ENCODE peak calls at places on chromosome 12, in ten cellular contexts. J, R, S, W, Q, O, F, X, I and A are unnamed samples. For H3K4me1, the result is how much of the 10 kb centered on the place peaks cover.

GRCh38 chr12:89960607-89961394 is 252.2 kb upstream of the ATP2B1 start:
- DNase-seq in R (no peak), O (no peak), W (no peak), F (no peak), I (no peak), J (no peak), Q (no peak), X (no peak), S (no peak), A (no peak)

GRCh38 chr12:128613821-128614220 is 209.9 kb downstream of the SLC15A4 start:
- DNase-seq in R (no peak), X (no peak), O (no peak), Q (no peak), J (no peak), S (peak), W (no peak), I (no peak), F (no peak), A (no peak)

GRCh38 chr12:5377997-5378596 is 53.8 kb upstream of the NTF3 start:
- DNase-seq in S (no peak), W (no peak), F (no peak), R (no peak), Q (no peak), O (no peak), I (no peak), J (no peak), X (no peak), A (no peak)

GRCh38 chr12:91361864-91362263 is 179.2 kb upstream of the DCN start:
- DNase-seq in Q (no peak), X (no peak), S (peak), J (no peak), R (peak), I (no peak), O (no peak), F (no peak), W (no peak), A (no peak)

GRCh38 chr12:69534389-69534822 is 50.9 kb upstream of the CCT2 start:
- DNase-seq in R (peak), X (no peak), O (peak), I (peak), F (peak), J (no peak), S (peak), Q (peak), W (peak), A (no peak)

GRCh38 chr12:12443482-12443881 is 86.6 kb downstream of the BORCS5 start:
- DNase-seq in S (no peak), Q (peak), I (peak), W (peak), R (no peak), J (no peak), X (no peak), O (no peak), F (peak), A (no peak)

GRCh38 chr12:107122452-107122958 is 29.2 kb upstream of the CRY1 start:
- DNase-seq in O (no peak), R (no peak), J (no peak), S (no peak), Q (no peak), F (no peak), I (no peak), X (no peak), W (no peak), A (no peak)

GRCh38 chr12:116454950-116455447 is 104.2 kb upstream of the MAP1LC3B2 start:
- DNase-seq in F (no peak), I (no peak), S (no peak), J (no peak), X (no peak), O (no peak), R (peak), Q (no peak), W (no peak), A (peak)

GRCh38 chr12:13186292-13186691 is 10.2 kb upstream of the EMP1 start:
- DNase-seq in W (no peak), Q (no peak), O (no peak), S (no peak), X (no peak), F (no peak), I (no peak), R (no peak), J (no peak), A (no peak)

GRCh38 chr12:27177716-27178115 is 66.4 kb upstream of the STK38L start:
- DNase-seq in J (no peak), Q (no peak), F (no peak), S (no peak), W (no peak), O (no peak), I (no peak), R (no peak), X (no peak), A (no peak)

GRCh38 chr12:25925064-25925463 is 33.4 kb upstream of the RASSF8 start:
- DNase-seq in J (no peak), X (no peak), I (no peak), Q (no peak), R (no peak), S (no peak), W (no peak), O (no peak), F (no peak), A (no peak)

GRCh38 chr12:126607157-126607556 is 1541.9 kb downstream of the AACS start:
- DNase-seq in F (no peak), J (no peak), Q (no peak), X (no peak), O (no peak), I (no peak), W (no peak), R (no peak), S (no peak), A (no peak)

GRCh38 chr12:33438890-33439586 is 581 bp downstream of the SYT10 start:
- DNase-seq in S (peak), R (no peak), X (no peak), I (no peak), J (no peak), O (no peak), F (no peak), Q (no peak), W (no peak), A (peak)

GRCh38 chr12:32025906-32026305 is 66.7 kb downstream of the RESF1 start:
- DNase-seq in Q (no peak), R (no peak), X (peak), W (no peak), F (no peak), O (no peak), J (peak), I (no peak), S (no peak), A (no peak)

GRCh38 chr12:89861086-89861485 is 152.4 kb upstream of the ATP2B1 start:
- DNase-seq in J (no peak), S (no peak), R (no peak), Q (no peak), I (no peak), F (no peak), O (no peak), X (no peak), W (no peak), A (no peak)

GRCh38 chr12:49565119-49565955 is 2.6 kb downstream of the MCRS1 start:
- DNase-seq in I (no peak), X (no peak), R (no peak), F (peak), O (no peak), S (no peak), J (no peak), Q (no peak), W (no peak), A (peak)

GRCh38 chr12:15322164-15323054 is at the start of gene PTPRO:
- DNase-seq in O (no peak), I (no peak), F (no peak), J (no peak), S (peak), W (no peak), Q (no peak), X (no peak), R (no peak), A (peak)

GRCh38 chr12:127903146-127903545 is 363.8 kb upstream of the TMEM132C start:
- DNase-seq in J (no peak), Q (no peak), S (no peak), I (no peak), O (no peak), X (no peak), W (no peak), R (no peak), F (no peak), A (no peak)

GRCh38 chr12:754871-755562 is 2.6 kb downstream of the WNK1 start:
- DNase-seq in F (no peak), X (no peak), Q (no peak), I (no peak), W (no peak), R (no peak), O (no peak), J (peak), S (peak), A (no peak)

GRCh38 chr12:25524381-25524780 is 28.7 kb downstream of the LMNTD1 start:
- DNase-seq in W (no peak), F (no peak), J (no peak), I (no peak), X (no peak), S (no peak), R (no peak), Q (no peak), O (no peak), A (no peak)

GRCh38 chr12:4664111-4664510 is 15.2 kb downstream of the NDUFA9 start:
- DNase-seq in Q (no peak), O (no peak), W (no peak), X (no peak), F (no peak), S (no peak), R (no peak), I (no peak), J (no peak), A (no peak)

GRCh38 chr12:54526800-54527630 is 22.4 kb upstream of the PDE1B start:
- DNase-seq in Q (no peak), J (no peak), F (peak), X (no peak), S (peak), W (no peak), R (peak), O (no peak), I (peak), A (no peak)

GRCh38 chr12:122793685-122794106 is 19.3 kb downstream of the CCDC62 start:
- DNase-seq in R (peak), O (no peak), S (peak), I (no peak), Q (no peak), F (no peak), J (no peak), W (peak), X (no peak), A (no peak)

GRCh38 chr12:21851151-21851550 is 76.6 kb upstream of the KCNJ8 start:
- DNase-seq in S (no peak), R (no peak), X (no peak), J (no peak), W (no peak), F (no peak), I (no peak), O (no peak), Q (no peak), A (no peak)

GRCh38 chr12:91332305-91332704 is 149.7 kb upstream of the DCN start:
- DNase-seq in W (no peak), S (no peak), R (no peak), O (no peak), Q (no peak), X (no peak), I (no peak), J (no peak), F (no peak), A (no peak)

GRCh38 chr12:124512667-124513296 is 54.6 kb downstream of the NCOR2 start:
- DNase-seq in F (peak), W (peak), J (no peak), X (no peak), I (peak), Q (peak), O (peak), S (peak), R (peak), A (peak)

GRCh38 chr12:64810831-64811230 is 13.6 kb upstream of the TBC1D30 start:
- DNase-seq in X (no peak), W (no peak), F (no peak), S (no peak), Q (no peak), J (no peak), I (no peak), O (no peak), R (no peak), A (no peak)

GRCh38 chr12:54217774-54218221 is 29.0 kb upstream of the SMUG1 start:
- DNase-seq in R (no peak), F (no peak), I (peak), S (peak), X (no peak), J (no peak), W (no peak), Q (no peak), O (no peak), A (peak)

DNA sequence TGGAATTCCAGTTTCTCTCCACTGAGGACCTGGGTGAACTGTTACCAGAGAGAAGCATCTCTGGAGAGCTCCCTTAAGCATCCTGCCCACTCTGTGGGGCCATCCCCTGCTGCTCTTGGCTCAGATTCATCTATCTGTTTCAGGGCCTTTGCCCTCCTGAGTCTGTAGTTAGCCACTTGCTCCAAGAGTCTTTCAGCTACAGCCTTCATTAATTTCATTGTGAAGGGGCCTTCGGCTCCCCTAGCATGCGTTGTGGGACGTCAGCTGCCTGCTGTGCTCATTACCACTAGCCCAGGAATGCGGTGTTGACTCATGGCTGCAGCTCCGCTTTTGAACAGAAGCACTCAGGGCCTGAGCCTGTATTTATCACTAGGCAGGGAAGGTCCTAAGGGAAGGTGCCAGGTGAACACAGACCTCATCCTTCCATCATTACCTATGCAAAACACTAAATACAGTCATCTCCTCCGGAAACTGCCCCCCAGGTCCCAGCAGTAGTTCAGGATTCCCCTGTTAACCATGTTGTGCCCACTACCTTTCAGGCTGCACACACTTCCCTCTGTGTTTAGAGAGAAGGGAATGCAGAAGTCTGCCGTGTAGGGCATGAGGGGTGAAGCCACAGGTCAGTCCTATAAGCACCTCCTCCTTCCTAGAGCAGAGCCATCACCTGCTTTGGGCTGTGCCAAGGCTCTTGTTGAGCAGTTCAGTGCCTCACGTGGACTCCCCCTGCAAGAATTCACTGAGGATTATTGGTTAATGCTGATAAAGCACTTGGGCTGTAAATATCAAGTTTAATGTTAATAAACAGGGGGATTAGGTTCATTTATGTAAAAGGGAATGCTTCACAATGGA is 191.4 kb downstream of the CACNA1C start:
- DNase-seq in W (peak), S (peak), R (peak), J (no peak), X (no peak), Q (peak), I (no peak), F (no peak), O (no peak), A (no peak)
- H3K4me1 ChIP-seq in W (under half), S (under half), R (under half), J (under half), X (under half), Q (under half), I (under half), F (half or more), O (under half), A (under half)

GRCh38 chr12:51820721-51821422 is 27.6 kb downstream of the FIGNL2 start:
- DNase-seq in I (no peak), W (no peak), O (no peak), J (peak), F (peak), Q (peak), S (peak), R (no peak), X (peak), A (peak)
- H3K4me3 ChIP-seq in I (peak), W (peak), O (peak), J (peak), F (peak), Q (no peak), S (peak), R (peak), X (peak), A (no peak)

GRCh38 chr12:44464180-44464579 is 411.9 kb downstream of the NELL2 start:
- DNase-seq in J (no peak), O (no peak), F (no peak), I (no peak), X (no peak), R (no peak), Q (no peak), S (peak), W (no peak), A (no peak)
- H3K4me1 ChIP-seq in J (under half), O (under half), F (under half), I (under half), X (under half), R (under half), Q (under half), S (under half), W (under half), A (under half)

DNA sequence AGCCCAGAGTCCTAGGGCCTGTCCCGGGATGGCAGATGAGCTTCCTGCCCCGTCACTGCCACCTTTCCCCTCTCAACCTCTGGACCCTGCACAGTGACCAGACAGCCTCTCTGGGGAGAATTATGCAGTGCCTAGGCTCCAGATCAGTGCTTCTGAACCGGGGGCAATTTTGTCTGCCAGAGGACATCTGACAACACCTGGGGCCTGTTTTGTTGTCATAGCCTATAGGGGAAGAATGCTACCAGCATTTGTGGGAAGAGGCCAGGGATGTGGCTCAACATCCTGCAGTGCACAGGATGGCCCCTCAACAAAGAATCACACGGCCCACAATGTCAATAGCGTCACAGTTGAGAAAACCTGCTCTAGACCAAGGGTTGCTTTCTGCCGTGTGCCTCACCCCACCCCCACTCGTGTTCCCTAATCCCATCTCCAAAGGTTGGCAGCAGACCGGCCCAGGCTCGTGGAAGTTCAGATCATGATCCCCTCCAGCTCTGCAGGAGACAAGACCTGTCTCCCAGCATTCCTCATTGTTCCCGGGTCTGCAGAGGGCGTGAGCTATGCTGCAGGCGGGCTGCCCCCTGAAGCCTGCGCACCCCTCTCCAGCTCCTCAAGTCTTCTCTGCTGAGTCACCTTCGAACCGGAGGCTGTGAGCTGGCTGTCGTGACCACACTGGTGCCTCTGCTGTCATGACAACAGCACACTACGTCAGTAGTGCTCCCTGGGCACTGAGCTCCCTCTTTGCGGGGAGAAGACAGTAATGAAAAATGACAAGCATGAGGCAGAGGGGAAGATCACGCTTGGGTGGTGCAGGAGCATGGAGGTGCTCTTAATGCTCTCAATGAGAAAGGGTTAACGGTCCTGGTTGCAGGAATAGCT is 2.0 kb upstream of the GAPDH start:
- DNase-seq in Q (peak), J (peak), R (peak), O (peak), F (no peak), S (peak), W (no peak), X (peak), I (peak), A (peak)
- H3K4me3 ChIP-seq in Q (no peak), J (peak), R (peak), O (peak), F (peak), S (peak), W (peak), X (no peak), I (no peak), A (peak)

DNA sequence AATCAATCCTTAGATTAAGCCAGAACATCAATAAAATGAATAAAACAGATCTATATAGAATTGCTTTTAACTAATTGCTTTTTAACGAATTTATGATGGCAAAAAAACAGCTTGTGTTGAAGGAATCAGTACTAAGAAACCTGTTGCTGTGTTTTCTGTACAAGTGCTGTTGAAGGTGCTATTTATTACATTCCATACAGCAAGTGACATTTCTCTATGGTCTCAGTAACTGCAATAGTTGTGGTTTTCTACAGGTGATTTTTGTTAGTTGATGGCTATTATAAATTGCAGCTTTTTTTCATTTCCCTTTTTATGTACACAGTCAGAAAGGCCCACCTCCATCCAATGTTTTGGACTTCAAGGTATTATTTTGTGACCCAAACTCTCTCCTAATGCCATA is 56.6 kb downstream of the SLC2A13 start:
- DNase-seq in O (no peak), Q (no peak), R (no peak), J (no peak), W (no peak), S (no peak), I (no peak), X (no peak), F (no peak), A (no peak)
- H3K4me1 ChIP-seq in O (under half), Q (under half), R (under half), J (under half), W (under half), S (under half), I (under half), X (under half), F (under half), A (under half)

DNA sequence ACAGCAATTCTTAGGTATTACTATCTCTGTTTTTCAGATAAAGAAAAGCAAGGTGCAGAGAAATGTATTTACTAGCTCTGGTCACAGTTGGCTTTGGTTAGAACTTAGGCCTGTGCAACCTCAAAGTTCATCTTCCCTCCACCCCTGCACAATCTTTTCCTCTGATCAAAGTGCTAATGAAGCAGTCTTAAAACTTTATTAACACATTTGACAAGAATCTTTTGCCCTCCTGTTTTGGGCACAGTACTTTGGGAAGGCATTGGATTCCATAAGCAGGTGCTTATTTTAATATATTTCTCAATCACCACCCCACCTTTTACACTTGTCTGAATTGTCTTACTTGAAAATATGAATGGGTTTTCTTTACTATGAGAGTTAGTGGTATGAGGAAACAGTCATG is 2.8 kb downstream of the IRAK4 start:
- DNase-seq in F (no peak), I (no peak), W (no peak), Q (no peak), X (no peak), J (no peak), R (no peak), O (no peak), S (no peak), A (no peak)
- H3K4me3 ChIP-seq in F (no peak), I (no peak), W (no peak), Q (no peak), X (no peak), J (no peak), R (no peak), O (no peak), S (no peak), A (no peak)